ENCODE peak calls at places on chromosomes 1 and 21, in ten cellular contexts. X is AG04450, Z is H9, T is colonic mucosa, I is HFFc6, G is foreskin keratinocyte, J is ovary, R is heart left ventricle, V is fibroblast of lung, B is GM13977. Y is an unnamed sample.

GRCh38 chr1:233300326-233300725 is 4.8 kb upstream of the PCNX2 start:
- DNase-seq in I (no peak), T (no peak), X (peak), B (no peak), R (no peak), V (peak), J (no peak), G (no peak), Z (no peak), Y (no peak)

GRCh38 chr1:185824106-185824505 is 89.9 kb downstream of the HMCN1 start:
- DNase-seq in Z (no peak), X (no peak), G (no peak), J (no peak), V (no peak), B (no peak), I (no peak), R (no peak), T (no peak), Y (no peak)

GRCh38 chr1:87367549-87367948 is 38.9 kb downstream of the LMO4 start:
- DNase-seq in I (no peak), V (no peak), B (no peak), T (no peak), Z (no peak), X (no peak), G (no peak), J (no peak), R (no peak), Y (no peak)

GRCh38 chr1:84390231-84390630 is 8.1 kb upstream of the DNASE2B start:
- DNase-seq in X (no peak), J (no peak), G (peak), V (no peak), I (no peak), Z (no peak), B (no peak), T (no peak), R (no peak), Y (no peak)

GRCh38 chr1:33322109-33322508 is 1.2 kb upstream of the A3GALT2 start:
- DNase-seq in R (no peak), G (no peak), V (no peak), Z (no peak), X (no peak), T (no peak), J (no peak), I (no peak), B (no peak), Y (no peak)

GRCh38 chr1:177170756-177171535 is at the start of gene BRINP2:
- DNase-seq in Z (peak), T (peak), G (peak), I (no peak), X (no peak), V (peak), R (peak), J (peak), B (no peak), Y (no peak)

GRCh38 chr1:177451191-177451590 is 280.4 kb downstream of the BRINP2 start:
- DNase-seq in X (no peak), V (no peak), R (no peak), B (no peak), G (no peak), T (peak), I (no peak), Z (no peak), J (no peak), Y (no peak)

GRCh38 chr1:118039170-118039569 is 109.6 kb downstream of the WDR3 start:
- DNase-seq in T (no peak), V (no peak), J (no peak), X (no peak), Z (no peak), B (no peak), R (no peak), I (no peak), G (no peak), Y (no peak)

GRCh38 chr1:234401658-234402057 is 28.4 kb downstream of the COA6 start:
- DNase-seq in R (no peak), B (no peak), J (no peak), G (no peak), Z (no peak), V (no peak), X (no peak), T (no peak), I (no peak), Y (no peak)

GRCh38 chr1:233614743-233615521 is 1.0 kb downstream of the KCNK1 start:
- DNase-seq in I (no peak), B (peak), X (no peak), Z (peak), R (no peak), G (peak), T (peak), J (no peak), V (no peak), Y (peak)

GRCh38 chr1:172146149-172146850 is 274.2 kb upstream of the C1orf105 start:
- DNase-seq in I (peak), J (no peak), X (no peak), Z (no peak), B (no peak), R (no peak), T (no peak), G (peak), V (no peak), Y (no peak)

GRCh38 chr1:167095368-167095767 is 1.5 kb downstream of the STYXL2 start:
- DNase-seq in I (peak), V (peak), X (peak), R (no peak), B (no peak), Z (no peak), T (no peak), J (no peak), G (peak), Y (peak)

GRCh38 chr1:216670118-216670870 is 52.9 kb downstream of the ESRRG start:
- DNase-seq in B (no peak), I (no peak), T (no peak), X (no peak), R (no peak), G (peak), V (peak), Z (no peak), J (no peak), Y (no peak)

GRCh38 chr1:175354080-175354479 is 161.5 kb upstream of the KIAA0040 start:
- DNase-seq in I (no peak), V (no peak), B (no peak), X (no peak), J (no peak), T (no peak), R (no peak), G (peak), Z (no peak), Y (no peak)

GRCh38 chr1:221439008-221439733 is 302.7 kb downstream of the DUSP10 start:
- DNase-seq in R (no peak), X (peak), J (no peak), Z (no peak), V (peak), I (peak), B (peak), T (no peak), G (peak), Y (peak)

GRCh38 chr1:205668951-205669340 is 11.4 kb downstream of the SLC45A3 start:
- DNase-seq in T (peak), R (no peak), B (peak), G (no peak), V (no peak), J (no peak), I (no peak), X (no peak), Z (no peak), Y (no peak)

GRCh38 chr1:30856260-30856790 is 52.2 kb downstream of the SDC3 start:
- DNase-seq in V (no peak), Z (no peak), G (no peak), T (no peak), I (no peak), R (no peak), B (no peak), X (no peak), J (no peak), Y (peak)

GRCh38 chr1:41743361-41743760 is 175.4 kb downstream of the HIVEP3 start:
- DNase-seq in G (no peak), R (no peak), B (no peak), T (no peak), I (peak), X (no peak), V (peak), Z (no peak), J (no peak), Y (no peak)

GRCh38 chr1:162488219-162488618 is 9.4 kb upstream of the UHMK1 start:
- DNase-seq in B (no peak), V (no peak), G (no peak), R (no peak), I (no peak), T (no peak), J (no peak), Z (no peak), X (no peak), Y (no peak)

GRCh38 chr1:45003741-45004140 is 7.4 kb downstream of the HECTD3 start:
- DNase-seq in B (no peak), I (no peak), R (no peak), X (no peak), G (no peak), T (no peak), V (no peak), Z (no peak), J (no peak), Y (no peak)

GRCh38 chr1:25643962-25644361 is 27.4 kb downstream of the MAN1C1 start:
- DNase-seq in B (no peak), X (no peak), R (no peak), G (no peak), T (no peak), J (no peak), V (no peak), Z (no peak), I (no peak), Y (no peak)

GRCh38 chr1:165954940-165955339 is 127.5 kb downstream of the UCK2 start:
- DNase-seq in B (no peak), R (no peak), X (peak), I (peak), Z (no peak), V (peak), J (no peak), T (no peak), G (no peak), Y (no peak)

GRCh38 chr1:227766015-227766634 is 30.9 kb downstream of the SNAP47 start:
- DNase-seq in T (peak), Z (no peak), I (peak), B (no peak), R (no peak), J (no peak), G (no peak), V (no peak), X (no peak), Y (no peak)

GRCh38 chr1:41498809-41499208 is 14.3 kb upstream of the EDN2 start:
- DNase-seq in R (peak), I (peak), Z (no peak), T (peak), G (peak), V (peak), J (no peak), X (no peak), B (no peak), Y (peak)

GRCh38 chr21:46156378-46156645 is 933 bp upstream of the FTCD start:
- DNase-seq in B (no peak), I (no peak), G (no peak), R (no peak), T (no peak), J (peak), X (no peak), Z (no peak), V (no peak), Y (no peak)

GRCh38 chr1:18927082-18927653 is 24.8 kb upstream of the ALDH4A1 start:
- DNase-seq in I (no peak), T (no peak), Z (no peak), R (no peak), B (peak), V (no peak), G (peak), J (no peak), X (no peak), Y (no peak)

GRCh38 chr1:62228139-62228882 is 33.7 kb downstream of the L1TD1 start:
- DNase-seq in Z (no peak), X (no peak), I (no peak), T (no peak), V (no peak), B (no peak), J (no peak), R (no peak), G (no peak), Y (no peak)
- TF ChIP-seq CTCF in Z (no peak), X (no peak), I (no peak), T (no peak), V (no peak), B (no peak), J (no peak), R (no peak), G (no peak), Y (no peak)

GRCh38 chr1:17745564-17745955 is 9.6 kb upstream of the ACTL8 start:
- DNase-seq in G (no peak), V (no peak), T (no peak), I (no peak), Z (no peak), X (no peak), R (no peak), J (no peak), B (no peak), Y (no peak)

GRCh38 chr1:17743028-17743706 is 12.0 kb upstream of the ACTL8 start:
- DNase-seq in T (no peak), V (peak), R (peak), J (no peak), G (no peak), X (no peak), I (no peak), Z (no peak), B (no peak), Y (no peak)

GRCh38 chr1:17743925-17744324 is 11.2 kb upstream of the ACTL8 start:
- DNase-seq in R (peak), Z (no peak), B (no peak), G (no peak), T (no peak), X (no peak), I (no peak), V (no peak), J (no peak), Y (no peak)

GRCh38 chr1:17746920-17747319 is 8.2 kb upstream of the ACTL8 start:
- DNase-seq in Z (no peak), J (no peak), V (no peak), G (no peak), B (no peak), I (no peak), R (no peak), X (no peak), T (no peak), Y (no peak)

GRCh38 chr1:17744666-17745563 is 10.2 kb upstream of the ACTL8 start:
- DNase-seq in T (no peak), R (peak), J (no peak), V (no peak), X (no peak), Z (no peak), B (no peak), G (no peak), I (no peak), Y (peak)
- TF ChIP-seq CTCF in T (no peak), R (no peak), J (no peak), V (no peak), X (no peak), Z (peak), B (no peak), G (no peak), I (no peak), Y (peak)

DNA sequence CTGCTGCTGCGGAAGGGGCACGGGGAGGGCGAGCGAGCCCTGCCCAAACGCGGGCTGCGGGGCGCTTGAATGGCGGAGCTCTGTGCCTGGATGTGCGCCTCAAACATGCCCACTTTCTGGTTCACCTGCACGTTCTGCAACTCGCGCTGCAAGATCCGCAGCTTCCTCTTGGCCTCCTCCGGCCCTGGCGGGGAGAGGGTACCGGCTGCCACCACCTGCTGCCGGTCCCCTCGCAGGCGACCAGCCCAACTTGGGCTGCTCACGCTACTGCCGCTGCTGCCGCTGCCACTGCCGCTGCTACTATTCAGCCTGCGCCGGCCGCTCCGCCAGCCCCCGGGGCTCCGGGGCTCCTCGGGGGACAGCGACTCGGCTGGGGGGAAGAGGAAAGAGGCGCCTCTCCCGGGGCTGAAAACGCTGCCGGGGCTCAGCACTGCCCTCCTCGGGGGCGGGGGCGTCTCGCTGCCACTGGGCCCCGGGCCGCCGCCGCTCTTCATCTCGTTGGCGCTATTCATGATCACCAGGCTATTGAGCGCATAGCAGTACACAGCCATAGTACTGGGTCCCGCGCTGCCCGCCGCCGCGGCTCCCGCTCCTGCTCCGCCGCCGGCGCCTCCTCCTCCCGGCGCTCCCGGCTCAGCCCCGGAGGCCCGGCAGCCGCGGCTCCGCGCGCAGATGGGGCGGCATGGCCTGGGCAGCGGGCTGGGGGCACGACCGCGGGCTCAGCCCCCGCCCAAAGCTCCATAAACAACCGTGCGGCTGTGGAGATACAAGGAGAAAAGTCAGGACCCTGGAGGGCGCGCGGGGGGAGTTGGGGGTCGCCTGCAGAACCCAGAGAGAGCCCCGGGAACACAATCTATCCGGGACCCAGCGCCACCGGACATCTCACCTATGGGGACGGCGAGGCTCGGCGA is 1.9 kb downstream of the ITPKB start:
- DNase-seq in X (no peak), V (peak), G (peak), T (peak), I (no peak), J (peak), B (peak), R (peak), Z (peak), Y (no peak)
- TF ChIP-seq CTCF in X (no peak), V (no peak), G (no peak), T (no peak), I (no peak), J (no peak), B (peak), R (no peak), Z (peak), Y (no peak)

GRCh38 chr1:53328490-53329182 is 766 bp upstream of the LRP8 start:
- DNase-seq in B (no peak), X (no peak), T (no peak), Z (peak), G (no peak), R (peak), V (no peak), J (peak), I (no peak), Y (no peak)
- TF ChIP-seq CTCF in B (peak), X (no peak), T (no peak), Z (peak), G (no peak), R (no peak), V (no peak), J (no peak), I (peak), Y (no peak)

Y was measured in Calu3.